ENCODE peak calls at places on chromosome 10, in four cellular contexts. B is GM12891, M is GM12878, K is K562. F is an unnamed sample.

GRCh38 chr10:36089790-36090391 is 447.8 kb upstream of the FZD8 start:
- DNase-seq in B (no peak), M (no peak), K (no peak), F (no peak)

GRCh38 chr10:17007836-17008235 is 121.8 kb downstream of the CUBN start:
- DNase-seq in M (no peak), K (no peak), B (no peak), F (no peak)

GRCh38 chr10:133179128-133179520 is 19.1 kb downstream of the KNDC1 start:
- DNase-seq in K (no peak), B (no peak), M (no peak), F (no peak)

GRCh38 chr10:5364916-5365434 is at the start of gene UCN3:
- DNase-seq in K (no peak), M (no peak), B (no peak), F (no peak)

GRCh38 chr10:60353519-60354258 is 36.0 kb downstream of the ANK3 start:
- DNase-seq in M (no peak), B (no peak), K (peak; percentile 66), F (no peak)

GRCh38 chr10:117339569-117339968 is 35.7 kb downstream of the PDZD8 start:
- DNase-seq in K (no peak), B (no peak), M (no peak), F (no peak)

GRCh38 chr10:28811639-28812349 is 134.5 kb downstream of the BAMBI start:
- DNase-seq in K (no peak), M (no peak), B (no peak), F (no peak)

GRCh38 chr10:97771913-97772823 is at the start of gene SFRP5:
- DNase-seq in B (no peak), K (peak; percentile 69), M (no peak), F (no peak)

GRCh38 chr10:128124813-128125403 is 1.3 kb downstream of the MKI67 start:
- DNase-seq in M (no peak), B (no peak), K (no peak), F (no peak)

GRCh38 chr10:8296090-8296741 is 241.7 kb downstream of the GATA3 start:
- DNase-seq in B (no peak), M (no peak), K (no peak), F (no peak)

GRCh38 chr10:45135836-45136235 is 135.1 kb downstream of the ZNF22 start:
- DNase-seq in K (no peak), M (no peak), B (no peak), F (no peak)

GRCh38 chr10:133274751-133275682 is 1.7 kb downstream of the ADAM8 start:
- DNase-seq in M (peak; percentile 72), B (peak; percentile 89), K (peak; percentile 48), F (peak; percentile 90)

GRCh38 chr10:67144554-67144953 is 218.7 kb downstream of the LRRTM3 start:
- DNase-seq in K (no peak), B (no peak), M (no peak), F (no peak)

GRCh38 chr10:8691498-8692017 is 637.1 kb downstream of the GATA3 start:
- DNase-seq in B (no peak), M (no peak), K (no peak), F (no peak)

GRCh38 chr10:91575044-91575610 is 57.7 kb downstream of the PPP1R3C start:
- DNase-seq in K (no peak), M (no peak), B (no peak), F (no peak)

GRCh38 chr10:119003572-119004289 is 25.8 kb upstream of the NANOS1 start:
- DNase-seq in M (no peak), K (no peak), B (no peak), F (no peak)

GRCh38 chr10:66982792-66983481 is 57.1 kb downstream of the LRRTM3 start:
- DNase-seq in B (no peak), K (no peak), M (no peak), F (no peak)

GRCh38 chr10:26212511-26212910 is 4.1 kb upstream of the GAD2 start:
- DNase-seq in K (no peak), B (no peak), M (no peak), F (no peak)

GRCh38 chr10:6987536-6987945 is 407.5 kb upstream of the PRKCQ start:
- DNase-seq in B (no peak), M (no peak), K (no peak), F (no peak)

GRCh38 chr10:44939691-44940401 is 19.8 kb upstream of the RASSF4 start:
- DNase-seq in M (no peak), K (no peak), B (no peak), F (peak; percentile 79)

GRCh38 chr10:133199992-133200611 is 29.9 kb upstream of the UTF1 start:
- DNase-seq in M (no peak), B (no peak), K (peak; percentile 58), F (no peak)

GRCh38 chr10:68095176-68095575 is 14.1 kb upstream of the MYPN start:
- DNase-seq in M (no peak), K (no peak), B (no peak), F (no peak)

GRCh38 chr10:82245906-82246305 is 370.9 kb downstream of the NRG3 start:
- DNase-seq in M (no peak), K (no peak), B (no peak), F (no peak)

GRCh38 chr10:4807803-4808507 is 18.1 kb upstream of the AKR1E2 start:
- DNase-seq in B (no peak), M (no peak), K (no peak), F (no peak)

GRCh38 chr10:67772894-67773511 is 65.0 kb downstream of the DNAJC12 start:
- DNase-seq in M (peak; percentile 90), B (no peak), K (no peak), F (peak; percentile 68)

GRCh38 chr10:101018600-101019439 is 12.1 kb downstream of the PDZD7 start:
- DNase-seq in M (no peak), B (peak; percentile 83), K (peak; percentile 76), F (peak; percentile 90)

GRCh38 chr10:12873172-12873571 is 128.3 kb downstream of the CCDC3 start:
- DNase-seq in B (no peak), K (no peak), M (no peak), F (no peak)

GRCh38 chr10:5547934-5548660 is 23.3 kb downstream of the CALML3 start:
- DNase-seq in K (no peak), B (no peak), M (no peak), F (no peak)

GRCh38 chr10:34010891-34011290 is 676.4 kb upstream of the NRP1 start:
- DNase-seq in K (no peak), M (no peak), B (no peak), F (no peak)

GRCh38 chr10:43236176-43236850 is 30.6 kb downstream of the RASGEF1A start:
- DNase-seq in M (no peak), B (no peak), K (no peak), F (no peak)

GRCh38 chr10:51389415-51390342 is 309.7 kb downstream of the CSTF2T start:
- DNase-seq in B (peak; percentile 26), M (peak; percentile 2), K (peak; percentile 50), F (peak; percentile 41)

DNA sequence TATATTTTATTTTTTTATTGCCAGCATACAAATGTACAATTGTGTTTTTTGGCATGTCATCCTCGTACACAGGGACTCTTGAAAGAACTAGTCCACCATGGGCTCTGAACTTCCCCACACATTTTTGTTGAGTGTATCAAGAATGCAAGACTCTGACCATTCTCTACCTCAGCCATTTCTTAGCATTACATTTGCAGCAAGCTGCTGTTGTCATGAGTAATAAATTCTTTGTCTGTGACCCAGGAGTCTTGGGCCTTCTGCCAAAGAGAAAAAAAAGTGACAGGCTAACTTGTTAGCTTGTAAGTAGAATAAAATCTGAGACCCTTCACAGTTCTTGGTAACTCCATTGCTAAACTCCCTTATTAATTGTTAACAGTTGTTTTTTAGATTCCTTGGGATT is 542.3 kb upstream of the MBL2 start:
- DNase-seq in M (no peak), B (no peak), K (no peak), F (no peak)
- TF ChIP-seq SPI1 in M (no peak), B (no peak), K (no peak), F (no peak)

DNA sequence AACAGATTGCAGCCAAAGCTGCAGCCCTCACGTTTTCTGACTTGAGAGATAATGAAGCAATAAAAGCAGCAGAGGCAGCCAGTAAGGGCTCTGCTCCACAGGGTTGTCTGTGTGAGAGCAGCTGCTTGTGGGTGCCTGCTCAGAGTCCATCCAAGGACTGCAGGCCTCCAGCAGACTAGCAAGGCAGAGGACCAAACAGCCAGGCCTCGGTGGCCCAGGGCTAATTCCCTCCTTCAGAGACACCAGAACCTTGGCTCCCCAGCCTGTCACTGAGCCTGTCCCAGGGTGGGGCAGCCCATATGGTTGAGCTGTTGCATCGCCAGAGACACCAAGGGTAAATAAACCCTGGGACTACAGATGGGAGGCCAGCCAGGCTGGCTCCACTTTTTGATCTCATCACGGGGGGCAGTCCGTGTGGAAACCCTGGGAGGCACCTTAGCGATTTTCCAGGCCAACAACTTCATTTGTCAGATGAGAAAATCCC is 229.2 kb downstream of the WDR11 start:
- DNase-seq in K (no peak), B (no peak), M (no peak), F (peak; percentile 47)
- TF ChIP-seq SPI1 in K (no peak), B (no peak), M (no peak), F (no peak)

DNA sequence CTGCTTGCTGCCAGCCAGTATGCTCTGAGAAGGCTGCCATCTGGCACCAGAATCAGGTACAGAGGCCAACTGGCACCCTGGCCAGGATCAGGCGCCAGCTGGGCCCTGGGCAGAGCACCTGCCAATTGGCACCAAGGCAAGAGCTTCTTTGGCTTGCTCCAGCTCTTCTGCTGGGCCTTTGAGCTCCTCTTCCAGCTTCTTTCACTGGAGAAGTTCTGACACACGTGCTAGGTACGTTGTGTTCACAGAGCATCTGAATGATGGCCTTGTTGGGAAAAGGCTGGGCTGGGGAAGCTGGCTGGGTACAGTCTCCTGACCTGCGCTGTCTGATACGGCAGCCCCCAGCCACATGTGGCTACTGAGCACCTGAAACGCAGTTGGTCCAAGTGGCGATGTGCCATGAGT is 31.7 kb upstream of the OPALIN start:
- DNase-seq in K (no peak), B (no peak), M (no peak), F (no peak)
- TF ChIP-seq SPI1 in K (no peak), B (no peak), M (no peak), F (no peak)

DNA sequence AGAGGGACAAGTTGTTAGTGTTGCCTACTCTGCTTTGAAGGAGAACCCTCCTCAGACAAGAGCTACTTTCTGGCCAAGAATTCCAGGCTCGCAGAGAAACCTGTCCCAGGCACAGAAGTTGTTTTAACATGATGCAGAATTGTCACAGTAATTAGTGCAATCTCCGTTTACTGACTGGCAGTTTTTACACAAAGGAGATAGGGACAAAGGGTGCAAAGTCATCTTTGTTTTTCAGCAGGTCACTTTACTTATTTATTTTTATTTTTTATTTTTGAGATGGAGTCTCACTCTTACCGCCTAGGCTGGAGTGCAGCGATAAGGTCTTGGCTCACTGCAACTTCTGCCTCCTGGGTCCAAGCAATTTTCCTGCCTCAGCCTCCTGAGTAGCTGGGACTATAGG is 12.3 kb downstream of the TCF7L2 start:
- DNase-seq in M (no peak), K (no peak), B (no peak), F (no peak)
- TF ChIP-seq SPI1 in M (no peak), K (no peak), B (no peak), F (no peak)

DNA sequence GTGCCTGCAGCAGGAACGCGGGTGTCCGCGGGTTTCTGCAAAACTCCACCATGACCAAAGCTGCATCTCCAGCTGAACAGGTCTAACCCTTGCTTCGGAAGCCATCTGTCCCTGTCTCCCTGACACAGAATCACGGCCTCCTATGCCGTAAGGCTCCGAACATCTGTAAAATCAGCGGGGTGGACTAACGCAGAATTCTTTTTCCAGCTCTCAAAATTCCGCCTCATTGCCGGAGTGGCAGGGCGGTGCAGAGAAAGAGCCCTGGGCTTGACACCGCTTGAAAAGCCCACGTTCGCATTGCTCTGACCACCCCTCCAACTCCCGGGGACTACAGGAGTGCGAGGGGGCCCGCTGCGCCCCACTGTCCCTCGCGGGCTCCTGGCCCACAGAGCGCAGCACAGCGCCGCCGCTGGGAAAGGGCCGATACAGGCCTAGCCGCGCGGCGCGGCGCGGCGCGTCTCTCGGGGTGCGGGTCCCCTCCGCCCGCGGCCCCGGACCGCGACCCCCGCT is 409 bp downstream of the DNMBP start:
- DNase-seq in M (no peak), B (no peak), K (no peak), F (peak; percentile 6)
- TF ChIP-seq SPI1 in M (no peak), B (no peak), K (no peak), F (no peak)

GRCh38 chr10:70267161-70267933 is 16.5 kb downstream of the NPFFR1 start:
- DNase-seq in B (no peak), K (peak; percentile 33), M (no peak), F (no peak)
- TF ChIP-seq SPI1 in B (no peak), K (no peak), M (no peak), F (no peak)